ENCODE peak calls at places on chromosomes 12 and 14, in six cellular contexts. X is GM04504; C is frontal cortex; A is activated CD4-positive, alpha-beta T cell treated with anti-CD3 and anti-CD28 coated beads, Interleukin-2, amount 10 ng/mL, durations not matched to agents 7 days and 5 days; B is HuH-7.5; G is small intestine. L is an unnamed sample.

GRCh38 chr12:92108651-92109050 is 37.0 kb downstream of the BTG1 start:
- DNase-seq in X (peak), C (peak), A (no peak), B (no peak), G (no peak), L (no peak)

GRCh38 chr12:52036587-52037171 is 14.6 kb upstream of the NR4A1 start:
- DNase-seq in X (peak), C (peak), A (peak), B (peak), G (peak), L (no peak)

GRCh38 chr12:43586646-43587245 is 34.7 kb upstream of the ADAMTS20 start:
- DNase-seq in X (no peak), C (no peak), A (no peak), B (no peak), G (no peak), L (no peak)

GRCh38 chr14:91417983-91418386 is 365 bp upstream of the CCDC88C start:
- DNase-seq in X (no peak), C (no peak), A (peak), B (peak), G (peak), L (no peak)

GRCh38 chr12:43336962-43337555 is 214.9 kb downstream of the ADAMTS20 start:
- DNase-seq in X (no peak), C (peak), A (no peak), B (no peak), G (peak), L (peak)

GRCh38 chr14:22650046-22650739 is 6.0 kb upstream of the OR6J1 start:
- DNase-seq in X (no peak), C (no peak), A (no peak), B (no peak), G (no peak), L (no peak)

GRCh38 chr12:84910549-84911241 is 1.9 kb downstream of the SLC6A15 start:
- DNase-seq in X (no peak), C (no peak), A (no peak), B (no peak), G (no peak), L (no peak)

GRCh38 chr14:76918751-76919421 is 92.7 kb downstream of the LRRC74A start:
- DNase-seq in X (peak), C (peak), A (no peak), B (peak), G (peak), L (no peak)

GRCh38 chr12:95756362-95756761 is 34.2 kb downstream of the NTN4 start:
- DNase-seq in X (no peak), C (no peak), A (no peak), B (no peak), G (no peak), L (no peak)

GRCh38 chr14:95047754-95048153 is 109.6 kb downstream of the DICER1 start:
- DNase-seq in X (no peak), C (no peak), A (no peak), B (no peak), G (no peak), L (no peak)